ENCODE peak calls at places on chromosomes 13 and 19, in six cellular contexts. U is G401; F is ecto neural progenitor cell; A is effector memory CD4-positive, alpha-beta T cell; P is psoas muscle; I is Calu3. O is an unnamed sample.

GRCh38 chr19:44608391-44608821 is 5.0 kb upstream of the IGSF23 start:
- DNase-seq in A (no peak), F (no peak), U (no peak), I (no peak), P (no peak), O (no peak)

GRCh38 chr13:27359203-27359821 is 65.1 kb upstream of the GTF3A start:
- DNase-seq in U (peak), P (peak), I (peak), F (peak), A (peak), O (peak)

GRCh38 chr19:35901854-35902661 is at the start of gene HCST:
- DNase-seq in I (no peak), P (no peak), U (no peak), F (no peak), A (peak), O (peak)

GRCh38 chr19:31160346-31160926 is 188.8 kb downstream of the TSHZ3 start:
- DNase-seq in U (no peak), A (no peak), I (no peak), F (no peak), P (no peak), O (no peak)

GRCh38 chr19:12611361-12611699 is 610 bp downstream of the ZNF791 start:
- DNase-seq in U (peak), P (peak), I (peak), A (no peak), F (peak), O (peak)

GRCh38 chr19:33064117-33064777 is 441 bp downstream of the RHPN2 start:
- DNase-seq in U (no peak), I (peak), F (no peak), A (no peak), P (no peak), O (peak)

GRCh38 chr19:3760871-3761361 is 576 bp downstream of the APBA3 start:
- DNase-seq in I (no peak), A (no peak), U (no peak), F (no peak), P (peak), O (no peak)

GRCh38 chr19:1183543-1184172 is 9.6 kb upstream of the SBNO2 start:
- DNase-seq in I (peak), F (peak), A (no peak), P (peak), U (no peak), O (peak)

GRCh38 chr13:113766035-113766800 is 7.2 kb downstream of the TMEM255B start:
- DNase-seq in I (no peak), F (no peak), A (no peak), U (no peak), P (peak), O (no peak)

GRCh38 chr19:4597278-4597974 is 37.9 kb upstream of the SEMA6B start:
- DNase-seq in F (no peak), P (no peak), U (no peak), A (no peak), I (no peak), O (no peak)

GRCh38 chr13:44243198-44243852 is 130.3 kb upstream of the SERP2 start:
- DNase-seq in U (no peak), F (peak), I (peak), P (peak), A (no peak), O (peak)

GRCh38 chr13:94712812-94713555 is 639 bp upstream of the SOX21 start:
- DNase-seq in I (peak), U (no peak), F (no peak), P (no peak), A (no peak), O (no peak)

GRCh38 chr13:77779461-77780272 is 82.2 kb downstream of the SLAIN1 start:
- DNase-seq in F (no peak), I (peak), A (no peak), P (no peak), U (peak), O (peak)

GRCh38 chr19:48806518-48806817 is 4.4 kb downstream of the BCAT2 start:
- DNase-seq in P (peak), A (no peak), U (peak), F (no peak), I (peak), O (no peak)

GRCh38 chr13:42041684-42042035 is 6.8 kb upstream of the DGKH start:
- DNase-seq in A (no peak), U (peak), I (peak), F (peak), P (peak), O (peak)

GRCh38 chr13:30806784-30807183 is 71.4 kb downstream of the ALOX5AP start:
- DNase-seq in A (no peak), P (no peak), F (no peak), I (no peak), U (no peak), O (no peak)

GRCh38 chr13:52344108-52344507 is 61.9 kb downstream of the THSD1 start:
- DNase-seq in P (no peak), A (no peak), F (no peak), I (no peak), U (no peak), O (no peak)

GRCh38 chr13:97573011-97573410 is 139.0 kb downstream of the RAP2A start:
- DNase-seq in A (no peak), U (no peak), P (no peak), F (no peak), I (no peak), O (no peak)